ENCODE peak calls at places on chromosome 10, in eight cellular contexts. One of them, this sample, is unnamed.

GRCh38 chr10:78768882-78769281 is 299.9 kb upstream of the ZMIZ1 start:
- DNase-seq in hepatocyte: no peak
- DNase-seq in esophagus squamous epithelium: no peak
- DNase-seq in DND-41: no peak
- DNase-seq in GM23248: no peak
- DNase-seq in neural progenitor cell: no peak
- DNase-seq in cardiac muscle cell: no peak
- DNase-seq in lung: no peak
- DNase-seq in this sample: no peak

GRCh38 chr10:71086439-71087080 is 125.8 kb upstream of the UNC5B start:
- DNase-seq in hepatocyte: no peak
- DNase-seq in esophagus squamous epithelium: no peak
- DNase-seq in neural progenitor cell: no peak
- DNase-seq in GM23248: no peak
- DNase-seq in cardiac muscle cell: no peak
- DNase-seq in DND-41: no peak
- DNase-seq in lung: peak; percentile 17
- DNase-seq in this sample: no peak

GRCh38 chr10:49742683-49743463 is 19.2 kb downstream of the OGDHL start:
- DNase-seq in GM23248: no peak
- DNase-seq in hepatocyte: no peak
- DNase-seq in esophagus squamous epithelium: no peak
- DNase-seq in neural progenitor cell: no peak
- DNase-seq in cardiac muscle cell: no peak
- DNase-seq in lung: no peak
- DNase-seq in DND-41: no peak
- DNase-seq in this sample: no peak

GRCh38 chr10:19658622-19659233 is 157.5 kb upstream of the PLXDC2 start:
- DNase-seq in cardiac muscle cell: peak; percentile 21
- DNase-seq in hepatocyte: no peak
- DNase-seq in GM23248: no peak
- DNase-seq in neural progenitor cell: no peak
- DNase-seq in DND-41: no peak
- DNase-seq in lung: no peak
- DNase-seq in esophagus squamous epithelium: no peak
- DNase-seq in this sample: no peak

GRCh38 chr10:13792011-13792410 is 205.2 kb downstream of the PRPF18 start:
- DNase-seq in DND-41: no peak
- DNase-seq in cardiac muscle cell: no peak
- DNase-seq in GM23248: no peak
- DNase-seq in hepatocyte: no peak
- DNase-seq in neural progenitor cell: no peak
- DNase-seq in lung: no peak
- DNase-seq in esophagus squamous epithelium: no peak
- DNase-seq in this sample: no peak

GRCh38 chr10:117139581-117140524 is 1.8 kb upstream of the VAX1 start:
- DNase-seq in DND-41: no peak
- DNase-seq in cardiac muscle cell: no peak
- DNase-seq in GM23248: no peak
- DNase-seq in esophagus squamous epithelium: no peak
- DNase-seq in neural progenitor cell: peak; percentile 59
- DNase-seq in hepatocyte: no peak
- DNase-seq in lung: no peak
- DNase-seq in this sample: no peak

GRCh38 chr10:44830022-44830421 is 81.1 kb upstream of the TMEM72 start:
- DNase-seq in neural progenitor cell: no peak
- DNase-seq in hepatocyte: no peak
- DNase-seq in DND-41: no peak
- DNase-seq in cardiac muscle cell: peak; percentile 39
- DNase-seq in esophagus squamous epithelium: no peak
- DNase-seq in lung: no peak
- DNase-seq in GM23248: peak; percentile 69
- DNase-seq in this sample: no peak

GRCh38 chr10:73113543-73113942 is 3.3 kb downstream of the NUDT13 start:
- DNase-seq in GM23248: peak; percentile 81
- DNase-seq in hepatocyte: no peak
- DNase-seq in lung: no peak
- DNase-seq in DND-41: no peak
- DNase-seq in neural progenitor cell: no peak
- DNase-seq in esophagus squamous epithelium: no peak
- DNase-seq in cardiac muscle cell: peak; percentile 36
- DNase-seq in this sample: no peak

GRCh38 chr10:33509231-33509871 is 174.9 kb upstream of the NRP1 start:
- DNase-seq in neural progenitor cell: no peak
- DNase-seq in hepatocyte: peak; percentile 80
- DNase-seq in GM23248: peak; percentile 88
- DNase-seq in cardiac muscle cell: peak; percentile 82
- DNase-seq in lung: peak; percentile 46
- DNase-seq in DND-41: no peak
- DNase-seq in esophagus squamous epithelium: no peak
- DNase-seq in this sample: no peak

GRCh38 chr10:24871006-24871405 is 81.4 kb downstream of the PRTFDC1 start:
- DNase-seq in cardiac muscle cell: peak; percentile 50
- DNase-seq in DND-41: no peak
- DNase-seq in neural progenitor cell: no peak
- DNase-seq in GM23248: no peak
- DNase-seq in hepatocyte: no peak
- DNase-seq in lung: no peak
- DNase-seq in esophagus squamous epithelium: no peak
- DNase-seq in this sample: no peak

GRCh38 chr10:58644311-58644710 is 131.6 kb downstream of the BICC1 start:
- DNase-seq in DND-41: no peak
- DNase-seq in lung: no peak
- DNase-seq in esophagus squamous epithelium: no peak
- DNase-seq in GM23248: no peak
- DNase-seq in hepatocyte: no peak
- DNase-seq in neural progenitor cell: no peak
- DNase-seq in cardiac muscle cell: no peak
- DNase-seq in this sample: no peak

DNA sequence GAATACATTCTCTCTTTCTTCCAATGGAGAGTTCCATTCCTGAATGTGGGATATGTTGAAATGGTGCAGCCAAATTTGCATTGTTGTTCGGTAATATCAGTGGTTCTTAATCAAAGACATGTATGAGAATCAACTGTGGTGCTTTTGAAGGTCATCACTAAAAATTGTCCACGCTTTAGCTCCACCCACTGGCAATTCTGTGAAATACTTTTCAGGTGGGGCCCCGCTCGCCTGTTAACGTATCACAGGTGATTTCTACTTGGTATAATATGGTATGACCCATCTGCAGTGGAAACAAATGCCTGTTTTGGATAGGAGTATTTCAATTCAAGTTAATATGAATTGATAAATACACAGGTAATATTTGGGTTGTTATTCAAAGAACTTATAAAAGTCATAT is 178.4 kb downstream of the NSUN6 start:
- DNase-seq in esophagus squamous epithelium: no peak
- DNase-seq in neural progenitor cell: no peak
- DNase-seq in GM23248: no peak
- DNase-seq in lung: no peak
- DNase-seq in cardiac muscle cell: no peak
- DNase-seq in hepatocyte: peak; percentile 23
- DNase-seq in DND-41: peak; percentile 17
- DNase-seq in this sample: no peak
- H3K4me3 ChIP-seq in esophagus squamous epithelium: no peak overlapping the region
- H3K4me3 ChIP-seq in neural progenitor cell: no peak overlapping the region
- H3K4me3 ChIP-seq in GM23248: no peak overlapping the region
- H3K4me3 ChIP-seq in lung: no peak overlapping the region
- H3K4me3 ChIP-seq in cardiac muscle cell: no peak overlapping the region
- H3K4me3 ChIP-seq in hepatocyte: no peak overlapping the region
- H3K4me3 ChIP-seq in DND-41: no peak overlapping the region
- H3K4me3 ChIP-seq in this sample: no peak overlapping the region

GRCh38 chr10:129901389-129902045 is 62.6 kb downstream of the EBF3 start:
- DNase-seq in neural progenitor cell: peak; percentile 56
- DNase-seq in cardiac muscle cell: no peak
- DNase-seq in DND-41: no peak
- DNase-seq in esophagus squamous epithelium: no peak
- DNase-seq in lung: no peak
- DNase-seq in hepatocyte: no peak
- DNase-seq in GM23248: no peak
- DNase-seq in this sample: no peak

GRCh38 chr10:129898701-129899563 is 65.1 kb downstream of the EBF3 start:
- DNase-seq in lung: no peak
- DNase-seq in hepatocyte: no peak
- DNase-seq in DND-41: no peak
- DNase-seq in esophagus squamous epithelium: no peak
- DNase-seq in GM23248: peak; percentile 20
- DNase-seq in cardiac muscle cell: no peak
- DNase-seq in neural progenitor cell: no peak
- DNase-seq in this sample: no peak

GRCh38 chr10:129897851-129898463 is 66.1 kb downstream of the EBF3 start:
- DNase-seq in DND-41: no peak
- DNase-seq in hepatocyte: no peak
- DNase-seq in esophagus squamous epithelium: no peak
- DNase-seq in GM23248: no peak
- DNase-seq in lung: no peak
- DNase-seq in neural progenitor cell: no peak
- DNase-seq in cardiac muscle cell: no peak
- DNase-seq in this sample: no peak

GRCh38 chr10:129899564-129899862 is 64.6 kb downstream of the EBF3 start:
- DNase-seq in DND-41: no peak
- DNase-seq in GM23248: no peak
- DNase-seq in hepatocyte: no peak
- DNase-seq in lung: no peak
- DNase-seq in cardiac muscle cell: no peak
- DNase-seq in neural progenitor cell: no peak
- DNase-seq in esophagus squamous epithelium: no peak
- DNase-seq in this sample: no peak

DNA sequence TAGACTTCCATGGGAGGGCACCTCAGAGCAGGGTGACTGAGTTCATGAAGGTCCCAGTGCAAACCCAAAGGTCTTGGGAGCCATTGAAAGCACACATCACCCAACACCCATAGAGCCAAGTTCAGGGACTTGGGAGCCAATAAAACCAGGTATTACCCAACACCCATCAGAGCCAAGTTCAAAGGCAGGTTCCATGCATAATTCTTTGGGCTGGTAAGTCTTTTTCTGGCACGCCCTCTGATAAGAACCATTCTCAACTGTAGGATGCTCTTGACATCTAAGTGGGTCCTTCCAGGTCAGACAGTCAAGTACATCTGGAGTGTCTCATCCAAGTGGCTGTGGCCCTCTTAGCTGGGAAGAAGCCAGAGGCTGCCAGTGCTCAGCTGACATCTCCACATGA is 63.2 kb downstream of the EBF3 start:
- DNase-seq in cardiac muscle cell: no peak
- DNase-seq in hepatocyte: no peak
- DNase-seq in neural progenitor cell: no peak
- DNase-seq in GM23248: no peak
- DNase-seq in lung: no peak
- DNase-seq in DND-41: no peak
- DNase-seq in esophagus squamous epithelium: no peak
- DNase-seq in this sample: no peak
- H3K27me3 ChIP-seq in cardiac muscle cell: peaks cover 25% of the 10 kb centered on the region
- H3K27me3 ChIP-seq in hepatocyte: peaks cover 35% of the 10 kb centered on the region
- H3K27me3 ChIP-seq in neural progenitor cell: peaks cover 14% of the 10 kb centered on the region
- H3K27me3 ChIP-seq in GM23248: peaks cover 38% of the 10 kb centered on the region
- H3K27me3 ChIP-seq in lung: peaks cover 13% of the 10 kb centered on the region
- H3K27me3 ChIP-seq in DND-41: no peaks in the 10 kb centered on the region
- H3K27me3 ChIP-seq in esophagus squamous epithelium: peaks cover 67% of the 10 kb centered on the region
- H3K27me3 ChIP-seq in this sample: no peaks in the 10 kb centered on the region

GRCh38 chr10:119199231-119199992 is 8.0 kb upstream of the GRK5 start:
- DNase-seq in esophagus squamous epithelium: no peak
- DNase-seq in neural progenitor cell: peak; percentile 88
- DNase-seq in hepatocyte: peak; percentile 88
- DNase-seq in cardiac muscle cell: peak; percentile 92
- DNase-seq in GM23248: peak; percentile 88
- DNase-seq in lung: peak; percentile 53
- DNase-seq in DND-41: peak; percentile 69
- DNase-seq in this sample: peak; percentile 15

GRCh38 chr10:119197921-119198320 is 9.4 kb upstream of the GRK5 start:
- DNase-seq in lung: no peak
- DNase-seq in DND-41: no peak
- DNase-seq in neural progenitor cell: no peak
- DNase-seq in esophagus squamous epithelium: no peak
- DNase-seq in GM23248: peak; percentile 86
- DNase-seq in cardiac muscle cell: peak; percentile 40
- DNase-seq in hepatocyte: no peak
- DNase-seq in this sample: no peak

GRCh38 chr10:119198438-119198837 is 8.9 kb upstream of the GRK5 start:
- DNase-seq in hepatocyte: no peak
- DNase-seq in cardiac muscle cell: peak; percentile 40
- DNase-seq in DND-41: peak; percentile 33
- DNase-seq in lung: no peak
- DNase-seq in esophagus squamous epithelium: no peak
- DNase-seq in neural progenitor cell: peak; percentile 51
- DNase-seq in GM23248: peak; percentile 34
- DNase-seq in this sample: no peak

GRCh38 chr10:119203006-119203405 is 4.4 kb upstream of the GRK5 start:
- DNase-seq in lung: no peak
- DNase-seq in GM23248: peak; percentile 74
- DNase-seq in neural progenitor cell: no peak
- DNase-seq in DND-41: no peak
- DNase-seq in esophagus squamous epithelium: no peak
- DNase-seq in cardiac muscle cell: peak; percentile 27
- DNase-seq in hepatocyte: no peak
- DNase-seq in this sample: no peak

GRCh38 chr10:119201233-119201632 is 6.1 kb upstream of the GRK5 start:
- DNase-seq in hepatocyte: no peak
- DNase-seq in lung: no peak
- DNase-seq in GM23248: no peak
- DNase-seq in cardiac muscle cell: no peak
- DNase-seq in neural progenitor cell: no peak
- DNase-seq in esophagus squamous epithelium: no peak
- DNase-seq in DND-41: no peak
- DNase-seq in this sample: no peak
- H3K36me3 ChIP-seq in hepatocyte: no peaks in the 10 kb centered on the region
- H3K36me3 ChIP-seq in lung: no peaks in the 10 kb centered on the region
- H3K36me3 ChIP-seq in GM23248: no peaks in the 10 kb centered on the region
- H3K36me3 ChIP-seq in cardiac muscle cell: no peaks in the 10 kb centered on the region
- H3K36me3 ChIP-seq in neural progenitor cell: no peaks in the 10 kb centered on the region
- H3K36me3 ChIP-seq in esophagus squamous epithelium: no peaks in the 10 kb centered on the region
- H3K36me3 ChIP-seq in DND-41: no peaks in the 10 kb centered on the region
- H3K36me3 ChIP-seq in this sample: no peaks in the 10 kb centered on the region

DNA sequence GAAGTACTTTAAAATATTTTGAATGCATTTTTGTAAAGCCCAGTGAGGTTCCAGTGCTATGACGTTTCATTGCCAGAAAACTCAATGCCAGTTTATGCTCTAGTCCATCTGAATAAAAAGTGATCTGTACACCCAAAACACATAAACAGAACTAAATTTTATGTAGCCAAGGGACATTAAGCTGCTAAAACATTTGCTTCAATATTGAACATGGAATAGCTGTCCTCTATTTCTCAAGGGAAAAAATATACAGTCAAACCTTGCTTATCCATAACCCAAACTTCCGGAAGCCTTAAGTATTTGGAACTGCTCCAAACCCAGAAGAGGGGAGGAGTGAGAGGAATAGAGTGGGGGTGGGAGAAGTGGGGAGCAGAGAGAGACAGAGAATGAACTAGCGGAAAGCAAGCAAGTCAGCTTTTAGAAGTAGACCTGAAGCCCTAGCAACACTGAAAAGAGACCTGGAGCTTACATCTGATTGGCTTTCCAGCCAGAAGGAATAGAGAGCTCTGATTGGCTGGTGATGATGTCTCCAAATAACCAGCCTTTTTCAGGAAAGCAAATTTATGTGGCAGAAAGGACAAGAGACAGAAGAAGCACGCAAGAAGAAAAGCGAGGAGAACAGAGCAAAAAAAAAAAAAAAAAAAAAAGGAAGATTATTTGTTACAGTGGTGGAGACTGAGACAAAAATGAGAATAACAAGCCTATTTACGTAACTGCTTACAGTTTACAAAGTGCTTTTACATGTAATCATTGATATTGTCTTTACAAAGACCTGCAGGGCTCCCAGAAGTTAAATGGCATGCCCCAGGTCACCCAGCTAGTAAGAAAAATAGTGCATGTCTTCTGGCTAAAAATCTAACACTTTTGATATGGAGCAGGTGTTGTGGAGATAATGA is 196.0 kb downstream of the RNLS start:
- DNase-seq in cardiac muscle cell: peak; percentile 92
- DNase-seq in DND-41: peak; percentile 90
- DNase-seq in neural progenitor cell: peak; percentile 51
- DNase-seq in esophagus squamous epithelium: no peak
- DNase-seq in lung: peak; percentile 30
- DNase-seq in hepatocyte: peak; percentile 78
- DNase-seq in GM23248: peak; percentile 60
- DNase-seq in this sample: no peak
- H3K4me3 ChIP-seq in cardiac muscle cell: no peak overlapping the region
- H3K4me3 ChIP-seq in DND-41: peak overlapping the region; percentile 36
- H3K4me3 ChIP-seq in neural progenitor cell: no peak overlapping the region
- H3K4me3 ChIP-seq in esophagus squamous epithelium: peak overlapping the region; percentile 44
- H3K4me3 ChIP-seq in lung: no peak overlapping the region
- H3K4me3 ChIP-seq in hepatocyte: no peak overlapping the region
- H3K4me3 ChIP-seq in GM23248: no peak overlapping the region
- H3K4me3 ChIP-seq in this sample: no peak overlapping the region